ENCODE peak calls at places on chromosome 11, in five cellular contexts. E is A549, L is WTC11, W is K562, U is HepG2. V is an unnamed sample.
A peak's percentile ranks its signal among the peaks of the same experiment; 100 is the strongest.

GRCh38 chr11:116276051-116277044 is 496.4 kb downstream of the BUD13 start:
- DNase-seq in E (peak; percentile 44), L (peak; percentile 97), W (peak; percentile 86), U (peak; percentile 67), V (no peak)

GRCh38 chr11:21944577-21944976 is 248.3 kb upstream of the ANO5 start:
- DNase-seq in E (no peak), L (no peak), W (no peak), U (no peak), V (no peak)

GRCh38 chr11:123173040-123173855 is 21.8 kb downstream of the CLMP start:
- DNase-seq in E (no peak), L (no peak), W (no peak), U (no peak), V (no peak)

GRCh38 chr11:64127267-64128072 is 38.4 kb downstream of the MACROD1 start:
- DNase-seq in E (no peak), L (no peak), W (no peak), U (no peak), V (no peak)

GRCh38 chr11:45082744-45083543 is 63.5 kb upstream of the PRDM11 start:
- DNase-seq in E (no peak), L (no peak), W (no peak), U (no peak), V (no peak)

GRCh38 chr11:78037056-78037455 is 14.0 kb upstream of the KCTD14 start:
- DNase-seq in E (no peak), L (no peak), W (no peak), U (peak; percentile 58), V (no peak)

GRCh38 chr11:85822814-85823213 is 11.9 kb upstream of the SYTL2 start:
- DNase-seq in E (no peak), L (no peak), W (no peak), U (no peak), V (no peak)

GRCh38 chr11:69251639-69252493 is 42.1 kb upstream of the MYEOV start:
- DNase-seq in E (no peak), L (no peak), W (no peak), U (peak; percentile 52), V (no peak)

GRCh38 chr11:124085583-124085982 is 29.7 kb upstream of the VWA5A start:
- DNase-seq in E (no peak), L (no peak), W (no peak), U (no peak), V (no peak)

GRCh38 chr11:8870461-8871282 is 40.3 kb upstream of the AKIP1 start:
- DNase-seq in E (peak; percentile 58), L (peak; percentile 75), W (peak; percentile 10), U (no peak), V (no peak)

GRCh38 chr11:113376156-113376555 is 11.4 kb upstream of the ANKK1 start:
- DNase-seq in E (no peak), L (no peak), W (no peak), U (no peak), V (no peak)

GRCh38 chr11:132980721-132981120 is 551.6 kb downstream of the OPCML start:
- DNase-seq in E (no peak), L (no peak), W (no peak), U (no peak), V (no peak)

GRCh38 chr11:15473954-15474837 is 359.5 kb downstream of the INSC start:
- DNase-seq in E (no peak), L (no peak), W (no peak), U (no peak), V (no peak)

GRCh38 chr11:12198261-12198925 is 88.0 kb downstream of the MICAL2 start:
- DNase-seq in E (no peak), L (no peak), W (no peak), U (no peak), V (no peak)

GRCh38 chr11:32053151-32053550 is 37.7 kb upstream of the RCN1 start:
- DNase-seq in E (no peak), L (no peak), W (no peak), U (no peak), V (no peak)

GRCh38 chr11:129728571-129728970 is 87.1 kb upstream of the TMEM45B start:
- DNase-seq in E (no peak), L (no peak), W (no peak), U (no peak), V (no peak)

GRCh38 chr11:117823941-117824420 is 563 bp downstream of the FXYD2 start:
- DNase-seq in E (no peak), L (no peak), W (no peak), U (no peak), V (no peak)

GRCh38 chr11:35163707-35164496 is 24.9 kb downstream of the CD44 start:
- DNase-seq in E (no peak), L (no peak), W (peak; percentile 16), U (no peak), V (no peak)

GRCh38 chr11:86746509-86746908 is 53.8 kb upstream of the PRSS23 start:
- DNase-seq in E (no peak), L (no peak), W (no peak), U (no peak), V (no peak)

GRCh38 chr11:19595499-19595839 is 117.2 kb upstream of the NAV2 start:
- DNase-seq in E (no peak), L (no peak), W (no peak), U (no peak), V (no peak)

GRCh38 chr11:83063073-83063754 is 8.5 kb downstream of the RAB30 start:
- DNase-seq in E (peak; percentile 36), L (no peak), W (no peak), U (no peak), V (peak; percentile 88)

GRCh38 chr11:69718147-69718546 is 14.3 kb upstream of the FGF19 start:
- DNase-seq in E (peak; percentile 60), L (peak; percentile 85), W (peak; percentile 75), U (peak; percentile 30), V (no peak)

GRCh38 chr11:115321602-115322289 is 182.5 kb downstream of the CADM1 start:
- DNase-seq in E (no peak), L (no peak), W (no peak), U (no peak), V (no peak)

GRCh38 chr11:791658-792534 is 2.0 kb upstream of the CEND1 start:
- DNase-seq in E (no peak), L (no peak), W (no peak), U (no peak), V (no peak)

GRCh38 chr11:41872458-41872857 is 413.0 kb upstream of the LRRC4C start:
- DNase-seq in E (no peak), L (no peak), W (no peak), U (no peak), V (no peak)

GRCh38 chr11:46296520-46297448 is 19.3 kb downstream of the CREB3L1 start:
- DNase-seq in E (no peak), L (peak; percentile 96), W (peak; percentile 94), U (no peak), V (no peak)

GRCh38 chr11:84234011-84234410 is 947.8 kb upstream of the CCDC90B start:
- DNase-seq in E (no peak), L (no peak), W (no peak), U (no peak), V (no peak)

GRCh38 chr11:5809122-5809519 is 397 bp downstream of the OR52N2 start:
- DNase-seq in E (no peak), L (no peak), W (no peak), U (no peak), V (no peak)

GRCh38 chr11:13970986-13971385 is 8.5 kb downstream of the SPON1 start:
- DNase-seq in E (peak; percentile 28), L (peak; percentile 49), W (no peak), U (peak; percentile 30), V (no peak)

GRCh38 chr11:11444027-11444799 is 91.2 kb upstream of the CSNK2A3 start:
- DNase-seq in E (no peak), L (no peak), W (no peak), U (no peak), V (no peak)

GRCh38 chr11:61832207-61832606 is 4.1 kb downstream of the FADS2 start:
- DNase-seq in E (no peak), L (no peak), W (no peak), U (no peak), V (no peak)

GRCh38 chr11:1438261-1438966 is 48.2 kb downstream of the MOB2 start:
- DNase-seq in E (no peak), L (no peak), W (no peak), U (no peak), V (no peak)

GRCh38 chr11:115580927-115581680 is 76.9 kb upstream of the CADM1 start:
- DNase-seq in E (no peak), L (no peak), W (no peak), U (no peak), V (no peak)

GRCh38 chr11:76267563-76267962 is 61.3 kb upstream of the WNT11 start:
- DNase-seq in E (no peak), L (no peak), W (no peak), U (no peak), V (no peak)

GRCh38 chr11:76269247-76269646 is 62.9 kb upstream of the WNT11 start:
- DNase-seq in E (no peak), L (no peak), W (no peak), U (no peak), V (no peak)

GRCh38 chr11:76268498-76268897 is 62.2 kb upstream of the WNT11 start:
- DNase-seq in E (no peak), L (no peak), W (no peak), U (no peak), V (no peak)

GRCh38 chr11:76269661-76270322 is 63.5 kb upstream of the WNT11 start:
- DNase-seq in E (no peak), L (no peak), W (no peak), U (no peak), V (no peak)

DNA sequence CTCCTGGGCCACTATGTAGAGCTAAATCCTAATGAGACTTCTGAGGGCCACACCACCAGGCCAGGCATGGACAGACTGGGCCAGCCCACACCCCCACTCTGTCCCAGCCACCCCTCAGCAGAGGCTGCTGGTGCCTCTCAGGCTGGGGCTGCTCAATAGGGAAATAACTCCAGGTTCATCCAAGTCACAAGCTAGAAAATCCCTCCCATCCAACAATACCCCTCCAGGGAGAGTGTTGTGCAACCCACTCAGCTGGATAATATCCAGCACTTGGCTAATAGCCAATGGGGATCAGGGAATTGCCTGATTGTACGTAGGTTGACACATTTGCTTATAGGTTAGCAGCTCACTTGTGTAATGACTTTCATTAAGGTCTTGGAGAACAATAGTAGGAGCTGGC is 64.1 kb upstream of the WNT11 start:
- DNase-seq in E (no peak), L (no peak), W (no peak), U (no peak), V (no peak)
- TF ChIP-seq ESRRA in E (no peak), L (no peak), W (no peak), U (no peak), V (no peak)

GRCh38 chr11:111733009-111733408 is 33.2 kb downstream of the PPP2R1B start:
- DNase-seq in E (no peak), L (no peak), W (no peak), U (no peak), V (no peak)
- TF ChIP-seq ESRRA in E (no peak), L (no peak), W (no peak), U (no peak), V (no peak)

GRCh38 chr11:100646545-100646944 is 40.5 kb upstream of the ARHGAP42 start:
- DNase-seq in E (no peak), L (no peak), W (no peak), U (no peak), V (no peak)
- TF ChIP-seq ESRRA in E (no peak), L (no peak), W (no peak), U (no peak), V (no peak)

DNA sequence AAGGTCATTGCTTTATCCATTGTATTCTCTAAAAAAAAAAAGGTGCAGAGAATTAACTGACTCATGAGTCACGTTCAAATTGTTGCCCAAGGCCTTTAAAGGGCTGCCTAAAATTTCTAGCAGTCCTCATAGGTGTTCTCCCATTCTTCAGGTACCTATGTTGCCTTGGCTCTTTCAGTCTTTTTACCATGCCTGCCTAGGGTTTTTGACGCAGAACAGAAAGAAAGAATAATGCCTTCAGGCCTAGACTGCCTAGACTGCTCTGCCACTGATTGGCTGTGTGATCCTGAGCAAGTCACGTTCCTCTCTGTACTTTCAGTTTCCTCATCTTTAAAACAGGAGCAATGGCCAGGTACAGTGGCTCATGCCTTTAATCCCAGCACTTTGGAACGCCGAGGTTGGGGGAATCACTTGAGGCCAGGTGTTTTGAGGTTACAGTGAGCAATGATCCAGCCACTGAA is 21.5 kb downstream of the CTSC start:
- DNase-seq in E (no peak), L (no peak), W (no peak), U (no peak), V (no peak)
- TF ChIP-seq ESRRA in E (no peak), L (no peak), W (no peak), U (no peak), V (no peak)